ENCODE peak calls at places on chromosomes 4 and X, in eight cellular contexts. One of them, this sample, is unnamed.

GRCh38 chrX:67787196-67787595 is 243.4 kb downstream of the AR start:
- DNase-seq in BE2C: no peak
- DNase-seq in fibroblast of lung: no peak
- DNase-seq in upper lobe of right lung: no peak
- DNase-seq in HCT116: no peak
- DNase-seq in WERI-Rb-1: no peak
- DNase-seq in astrocyte of the spinal cord: no peak
- DNase-seq in neural progenitor cell: no peak
- DNase-seq in this sample: no peak

GRCh38 chr4:24778427-24779225 is 16.7 kb upstream of the SOD3 start:
- DNase-seq in BE2C: no peak
- DNase-seq in fibroblast of lung: peak; percentile 97
- DNase-seq in upper lobe of right lung: no peak
- DNase-seq in HCT116: no peak
- DNase-seq in WERI-Rb-1: no peak
- DNase-seq in astrocyte of the spinal cord: peak; percentile 92
- DNase-seq in neural progenitor cell: no peak
- DNase-seq in this sample: no peak

GRCh38 chr4:152265149-152265621 is 270.7 kb downstream of the FBXW7 start:
- DNase-seq in BE2C: no peak
- DNase-seq in fibroblast of lung: peak; percentile 85
- DNase-seq in upper lobe of right lung: no peak
- DNase-seq in HCT116: no peak
- DNase-seq in WERI-Rb-1: no peak
- DNase-seq in astrocyte of the spinal cord: peak; percentile 91
- DNase-seq in neural progenitor cell: no peak
- DNase-seq in this sample: no peak

GRCh38 chr4:113809313-113809712 is 47.8 kb upstream of the CAMK2D start:
- DNase-seq in BE2C: no peak
- DNase-seq in fibroblast of lung: no peak
- DNase-seq in upper lobe of right lung: peak; percentile 63
- DNase-seq in HCT116: no peak
- DNase-seq in WERI-Rb-1: no peak
- DNase-seq in astrocyte of the spinal cord: no peak
- DNase-seq in neural progenitor cell: no peak
- DNase-seq in this sample: no peak

GRCh38 chr4:94339779-94340178 is 2.9 kb downstream of the HPGDS start:
- DNase-seq in BE2C: no peak
- DNase-seq in fibroblast of lung: no peak
- DNase-seq in upper lobe of right lung: peak; percentile 55
- DNase-seq in HCT116: no peak
- DNase-seq in WERI-Rb-1: no peak
- DNase-seq in astrocyte of the spinal cord: no peak
- DNase-seq in neural progenitor cell: no peak
- DNase-seq in this sample: no peak

GRCh38 chr4:112526061-112526460 is 10.1 kb upstream of the NEUROG2 start:
- DNase-seq in BE2C: no peak
- DNase-seq in fibroblast of lung: peak; percentile 47
- DNase-seq in upper lobe of right lung: no peak
- DNase-seq in HCT116: no peak
- DNase-seq in WERI-Rb-1: no peak
- DNase-seq in astrocyte of the spinal cord: no peak
- DNase-seq in neural progenitor cell: no peak
- DNase-seq in this sample: no peak

GRCh38 chrX:44032479-44032878 is 59.3 kb upstream of the NDP start:
- DNase-seq in BE2C: no peak
- DNase-seq in fibroblast of lung: no peak
- DNase-seq in upper lobe of right lung: no peak
- DNase-seq in HCT116: no peak
- DNase-seq in WERI-Rb-1: no peak
- DNase-seq in astrocyte of the spinal cord: no peak
- DNase-seq in neural progenitor cell: no peak
- DNase-seq in this sample: no peak

GRCh38 chr4:168710353-168710946 is 213.6 kb downstream of the PALLD start:
- DNase-seq in BE2C: peak; percentile 14
- DNase-seq in fibroblast of lung: peak; percentile 72
- DNase-seq in upper lobe of right lung: no peak
- DNase-seq in HCT116: peak; percentile 29
- DNase-seq in WERI-Rb-1: peak; percentile 29
- DNase-seq in astrocyte of the spinal cord: peak; percentile 85
- DNase-seq in neural progenitor cell: peak; percentile 51
- DNase-seq in this sample: no peak

GRCh38 chr4:73740353-73740778 is at the start of gene CXCL8:
- DNase-seq in BE2C: no peak
- DNase-seq in fibroblast of lung: peak; percentile 93
- DNase-seq in upper lobe of right lung: no peak
- DNase-seq in HCT116: peak; percentile 76
- DNase-seq in WERI-Rb-1: no peak
- DNase-seq in astrocyte of the spinal cord: peak; percentile 94
- DNase-seq in neural progenitor cell: no peak
- DNase-seq in this sample: no peak

GRCh38 chr4:39319678-39320077 is 46.5 kb downstream of the RFC1 start:
- DNase-seq in BE2C: no peak
- DNase-seq in fibroblast of lung: peak; percentile 97
- DNase-seq in upper lobe of right lung: no peak
- DNase-seq in HCT116: peak; percentile 55
- DNase-seq in WERI-Rb-1: no peak
- DNase-seq in astrocyte of the spinal cord: peak; percentile 89
- DNase-seq in neural progenitor cell: no peak
- DNase-seq in this sample: no peak

GRCh38 chrX:109740076-109740809 is 7.2 kb upstream of the ACSL4 start:
- DNase-seq in BE2C: no peak
- DNase-seq in fibroblast of lung: no peak
- DNase-seq in upper lobe of right lung: no peak
- DNase-seq in HCT116: no peak
- DNase-seq in WERI-Rb-1: no peak
- DNase-seq in astrocyte of the spinal cord: no peak
- DNase-seq in neural progenitor cell: no peak
- DNase-seq in this sample: no peak

GRCh38 chr4:101102114-101102752 is 245.1 kb downstream of the PPP3CA start:
- DNase-seq in BE2C: peak; percentile 54
- DNase-seq in fibroblast of lung: peak; percentile 93
- DNase-seq in upper lobe of right lung: no peak
- DNase-seq in HCT116: no peak
- DNase-seq in WERI-Rb-1: no peak
- DNase-seq in astrocyte of the spinal cord: peak; percentile 95
- DNase-seq in neural progenitor cell: no peak
- DNase-seq in this sample: no peak

GRCh38 chrX:47245156-47245555 is 12.3 kb downstream of the USP11 start:
- DNase-seq in BE2C: no peak
- DNase-seq in fibroblast of lung: no peak
- DNase-seq in upper lobe of right lung: no peak
- DNase-seq in HCT116: no peak
- DNase-seq in WERI-Rb-1: peak; percentile 80
- DNase-seq in astrocyte of the spinal cord: no peak
- DNase-seq in neural progenitor cell: no peak
- DNase-seq in this sample: no peak

GRCh38 chrX:151729056-151729725 is 5.4 kb upstream of the CNGA2 start:
- DNase-seq in BE2C: no peak
- DNase-seq in fibroblast of lung: no peak
- DNase-seq in upper lobe of right lung: no peak
- DNase-seq in HCT116: no peak
- DNase-seq in WERI-Rb-1: no peak
- DNase-seq in astrocyte of the spinal cord: no peak
- DNase-seq in neural progenitor cell: no peak
- DNase-seq in this sample: no peak

GRCh38 chr4:84481077-84481878 is 17.8 kb downstream of the NKX6-1 start:
- DNase-seq in BE2C: no peak
- DNase-seq in fibroblast of lung: no peak
- DNase-seq in upper lobe of right lung: no peak
- DNase-seq in HCT116: no peak
- DNase-seq in WERI-Rb-1: no peak
- DNase-seq in astrocyte of the spinal cord: no peak
- DNase-seq in neural progenitor cell: peak; percentile 63
- DNase-seq in this sample: peak; percentile 40

GRCh38 chrX:44094821-44095530 is 121.8 kb upstream of the NDP start:
- DNase-seq in BE2C: no peak
- DNase-seq in fibroblast of lung: no peak
- DNase-seq in upper lobe of right lung: no peak
- DNase-seq in HCT116: no peak
- DNase-seq in WERI-Rb-1: no peak
- DNase-seq in astrocyte of the spinal cord: no peak
- DNase-seq in neural progenitor cell: no peak
- DNase-seq in this sample: no peak

GRCh38 chr4:38162240-38162784 is 202.1 kb downstream of the PTTG2 start:
- DNase-seq in BE2C: no peak
- DNase-seq in fibroblast of lung: peak; percentile 91
- DNase-seq in upper lobe of right lung: no peak
- DNase-seq in HCT116: peak; percentile 63
- DNase-seq in WERI-Rb-1: no peak
- DNase-seq in astrocyte of the spinal cord: peak; percentile 94
- DNase-seq in neural progenitor cell: peak; percentile 60
- DNase-seq in this sample: no peak

GRCh38 chr4:167688660-167689142 is 403.6 kb upstream of the ANXA10 start:
- DNase-seq in BE2C: no peak
- DNase-seq in fibroblast of lung: no peak
- DNase-seq in upper lobe of right lung: no peak
- DNase-seq in HCT116: no peak
- DNase-seq in WERI-Rb-1: no peak
- DNase-seq in astrocyte of the spinal cord: no peak
- DNase-seq in neural progenitor cell: no peak
- DNase-seq in this sample: no peak

GRCh38 chr4:165208741-165209388 is 1.5 kb downstream of the KLHL2 start:
- DNase-seq in BE2C: no peak
- DNase-seq in fibroblast of lung: peak; percentile 55
- DNase-seq in upper lobe of right lung: no peak
- DNase-seq in HCT116: no peak
- DNase-seq in WERI-Rb-1: no peak
- DNase-seq in astrocyte of the spinal cord: peak; percentile 32
- DNase-seq in neural progenitor cell: no peak
- DNase-seq in this sample: no peak

GRCh38 chr4:159900562-159900961 is 797.7 kb downstream of the RAPGEF2 start:
- DNase-seq in BE2C: no peak
- DNase-seq in fibroblast of lung: no peak
- DNase-seq in upper lobe of right lung: no peak
- DNase-seq in HCT116: no peak
- DNase-seq in WERI-Rb-1: no peak
- DNase-seq in astrocyte of the spinal cord: no peak
- DNase-seq in neural progenitor cell: no peak
- DNase-seq in this sample: no peak
- TF ChIP-seq CTCF in BE2C: peak; percentile 38
- TF ChIP-seq CTCF in fibroblast of lung: no peak
- TF ChIP-seq CTCF in upper lobe of right lung: no peak
- TF ChIP-seq CTCF in HCT116: no peak
- TF ChIP-seq CTCF in WERI-Rb-1: no peak
- TF ChIP-seq CTCF in astrocyte of the spinal cord: no peak
- TF ChIP-seq CTCF in neural progenitor cell: peak; percentile 9
- TF ChIP-seq CTCF in this sample: no peak

DNA sequence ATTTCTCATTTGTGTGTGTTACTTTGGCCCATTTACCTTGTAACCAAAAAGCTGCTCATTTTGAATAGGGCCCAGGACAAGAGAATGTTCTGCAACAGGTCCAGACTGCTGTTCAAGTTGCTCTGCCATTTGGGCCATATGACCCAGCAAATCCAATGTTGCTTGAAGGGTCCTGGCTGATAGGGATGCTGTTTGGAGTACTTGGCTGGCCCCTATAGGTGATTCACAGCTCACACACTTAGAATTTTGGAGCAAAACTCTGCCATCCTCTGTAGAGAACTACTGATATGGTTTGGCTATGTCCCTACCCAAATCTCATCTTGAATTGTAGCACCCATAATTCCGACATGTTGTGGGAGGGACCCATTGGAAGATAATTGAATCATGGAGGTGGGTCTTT is 131.5 kb downstream of the AASDH start:
- DNase-seq in BE2C: no peak
- DNase-seq in fibroblast of lung: no peak
- DNase-seq in upper lobe of right lung: no peak
- DNase-seq in HCT116: no peak
- DNase-seq in WERI-Rb-1: no peak
- DNase-seq in astrocyte of the spinal cord: no peak
- DNase-seq in neural progenitor cell: no peak
- DNase-seq in this sample: no peak
- TF ChIP-seq CTCF in BE2C: peak; percentile 54
- TF ChIP-seq CTCF in fibroblast of lung: no peak
- TF ChIP-seq CTCF in upper lobe of right lung: no peak
- TF ChIP-seq CTCF in HCT116: no peak
- TF ChIP-seq CTCF in WERI-Rb-1: peak; percentile 13
- TF ChIP-seq CTCF in astrocyte of the spinal cord: peak; percentile 17
- TF ChIP-seq CTCF in neural progenitor cell: no peak
- TF ChIP-seq CTCF in this sample: no peak

GRCh38 chr4:148436512-148436911 is 5.7 kb downstream of the NR3C2 start:
- DNase-seq in BE2C: no peak
- DNase-seq in fibroblast of lung: no peak
- DNase-seq in upper lobe of right lung: no peak
- DNase-seq in HCT116: no peak
- DNase-seq in WERI-Rb-1: no peak
- DNase-seq in astrocyte of the spinal cord: no peak
- DNase-seq in neural progenitor cell: no peak
- DNase-seq in this sample: no peak

GRCh38 chr4:148437439-148437838 is 4.8 kb downstream of the NR3C2 start:
- DNase-seq in BE2C: no peak
- DNase-seq in fibroblast of lung: no peak
- DNase-seq in upper lobe of right lung: no peak
- DNase-seq in HCT116: no peak
- DNase-seq in WERI-Rb-1: no peak
- DNase-seq in astrocyte of the spinal cord: no peak
- DNase-seq in neural progenitor cell: no peak
- DNase-seq in this sample: no peak

GRCh38 chr4:148441624-148441985 is 609 bp downstream of the NR3C2 start:
- DNase-seq in BE2C: no peak
- DNase-seq in fibroblast of lung: no peak
- DNase-seq in upper lobe of right lung: no peak
- DNase-seq in HCT116: no peak
- DNase-seq in WERI-Rb-1: no peak
- DNase-seq in astrocyte of the spinal cord: no peak
- DNase-seq in neural progenitor cell: peak; percentile 37
- DNase-seq in this sample: no peak

GRCh38 chr4:148435654-148436406 is 6.4 kb downstream of the NR3C2 start:
- DNase-seq in BE2C: no peak
- DNase-seq in fibroblast of lung: no peak
- DNase-seq in upper lobe of right lung: no peak
- DNase-seq in HCT116: no peak
- DNase-seq in WERI-Rb-1: no peak
- DNase-seq in astrocyte of the spinal cord: no peak
- DNase-seq in neural progenitor cell: no peak
- DNase-seq in this sample: no peak

GRCh38 chr4:148438047-148438446 is 4.2 kb downstream of the NR3C2 start:
- DNase-seq in BE2C: no peak
- DNase-seq in fibroblast of lung: no peak
- DNase-seq in upper lobe of right lung: no peak
- DNase-seq in HCT116: no peak
- DNase-seq in WERI-Rb-1: no peak
- DNase-seq in astrocyte of the spinal cord: no peak
- DNase-seq in neural progenitor cell: peak; percentile 3
- DNase-seq in this sample: no peak
- TF ChIP-seq CTCF in BE2C: no peak
- TF ChIP-seq CTCF in fibroblast of lung: no peak
- TF ChIP-seq CTCF in upper lobe of right lung: no peak
- TF ChIP-seq CTCF in HCT116: no peak
- TF ChIP-seq CTCF in WERI-Rb-1: no peak
- TF ChIP-seq CTCF in astrocyte of the spinal cord: no peak
- TF ChIP-seq CTCF in neural progenitor cell: peak; percentile 6
- TF ChIP-seq CTCF in this sample: no peak

GRCh38 chrX:94633237-94633636 is 959.2 kb downstream of the FAM133A start:
- DNase-seq in BE2C: no peak
- DNase-seq in fibroblast of lung: no peak
- DNase-seq in upper lobe of right lung: no peak
- DNase-seq in HCT116: no peak
- DNase-seq in WERI-Rb-1: no peak
- DNase-seq in astrocyte of the spinal cord: no peak
- DNase-seq in neural progenitor cell: no peak
- DNase-seq in this sample: no peak
- TF ChIP-seq CTCF in BE2C: no peak
- TF ChIP-seq CTCF in fibroblast of lung: no peak
- TF ChIP-seq CTCF in upper lobe of right lung: no peak
- TF ChIP-seq CTCF in HCT116: no peak
- TF ChIP-seq CTCF in WERI-Rb-1: no peak
- TF ChIP-seq CTCF in astrocyte of the spinal cord: no peak
- TF ChIP-seq CTCF in neural progenitor cell: peak; percentile 49
- TF ChIP-seq CTCF in this sample: no peak

This sample was measured in nephron progenitor cell.